ENCODE peak calls at places on chromosomes 13 and 19, in nine cellular contexts. U is tibial artery, S is stomach, H is spleen, B is IMR-90, D is AG09309, L is prostate gland, X is brain microvascular endothelial cell, V is fibroblast of mammary gland. A is an unnamed sample.
A peak's percentile ranks its signal among the peaks of the same experiment; 100 is the strongest.

GRCh38 chr19:3986260-3987041 is 1.2 kb upstream of the EEF2 start:
- DNase-seq in D (peak; percentile 38), L (no peak), U (peak; percentile 56), X (peak; percentile 68), B (peak; percentile 73), V (peak; percentile 81), H (no peak), S (peak; percentile 57), A (peak; percentile 88)

GRCh38 chr13:73335226-73335625 is 276.4 kb downstream of the KLF5 start:
- DNase-seq in D (peak; percentile 59), V (peak; percentile 87), L (no peak), X (peak; percentile 25), U (no peak), H (no peak), S (no peak), B (peak; percentile 65), A (peak; percentile 83)

GRCh38 chr13:33323766-33324525 is 38.4 kb upstream of the STARD13 start:
- DNase-seq in L (no peak), V (peak; percentile 45), U (no peak), B (peak; percentile 63), D (no peak), X (peak; percentile 11), H (no peak), S (no peak), A (peak; percentile 60)

GRCh38 chr19:3984584-3984907 is 717 bp downstream of the EEF2 start:
- DNase-seq in X (no peak), V (no peak), D (no peak), H (no peak), B (no peak), L (no peak), U (no peak), S (no peak), A (no peak)

GRCh38 chr19:58561373-58562125 is 3.1 kb upstream of the UBE2M start:
- DNase-seq in V (no peak), H (peak; percentile 78), X (no peak), S (no peak), U (no peak), L (no peak), B (no peak), D (no peak), A (no peak)

GRCh38 chr13:94483970-94484369 is 4.5 kb upstream of the DCT start:
- DNase-seq in V (peak; percentile 4), L (no peak), H (no peak), U (no peak), D (no peak), S (no peak), B (peak; percentile 17), X (no peak), A (peak; percentile 1)

GRCh38 chr13:79621449-79621848 is 140.5 kb downstream of the NDFIP2 start:
- DNase-seq in S (no peak), U (no peak), B (no peak), H (no peak), D (no peak), L (no peak), X (no peak), V (no peak), A (no peak)

GRCh38 chr19:49553451-49554271 is 25.9 kb downstream of the RCN3 start:
- DNase-seq in D (peak; percentile 52), U (no peak), S (peak; percentile 77), L (no peak), B (peak; percentile 69), X (peak; percentile 72), H (no peak), V (peak; percentile 86), A (peak; percentile 90)

GRCh38 chr13:105116966-105117365 is 1418.5 kb downstream of the EFNB2 start:
- DNase-seq in V (no peak), B (no peak), D (no peak), L (no peak), S (no peak), X (no peak), H (no peak), U (no peak), A (no peak)

GRCh38 chr13:50539791-50540530 is 303.5 kb downstream of the DLEU7 start:
- DNase-seq in S (no peak), H (no peak), U (no peak), B (no peak), V (no peak), X (no peak), D (no peak), L (no peak), A (no peak)

GRCh38 chr13:104011505-104012270 is 945.5 kb upstream of the SLC10A2 start:
- DNase-seq in B (no peak), D (no peak), S (peak; percentile 31), V (no peak), H (no peak), X (no peak), U (no peak), L (peak; percentile 43), A (peak; percentile 7)

GRCh38 chr13:26377038-26377437 is 123.1 kb downstream of the CDK8 start:
- DNase-seq in B (peak; percentile 3), D (no peak), S (no peak), X (peak; percentile 3), V (peak; percentile 28), H (no peak), L (no peak), U (no peak), A (peak; percentile 50)

GRCh38 chr19:17049711-17050280 is 23.2 kb upstream of the CPAMD8 start:
- DNase-seq in V (peak; percentile 71), X (peak; percentile 52), L (peak; percentile 71), D (peak; percentile 13), U (no peak), S (no peak), B (peak; percentile 73), H (no peak), A (peak; percentile 54)

GRCh38 chr13:63517376-63517775 is 2101.7 kb upstream of the PCDH20 start:
- DNase-seq in H (no peak), V (peak; percentile 85), B (peak; percentile 82), D (peak; percentile 29), L (no peak), X (no peak), U (no peak), S (no peak), A (peak; percentile 1)

GRCh38 chr13:50220938-50221337 is 205.7 kb downstream of the KCNRG start:
- DNase-seq in V (peak; percentile 68), X (no peak), B (no peak), S (no peak), H (no peak), L (no peak), D (no peak), U (no peak), A (peak; percentile 42)

DNA sequence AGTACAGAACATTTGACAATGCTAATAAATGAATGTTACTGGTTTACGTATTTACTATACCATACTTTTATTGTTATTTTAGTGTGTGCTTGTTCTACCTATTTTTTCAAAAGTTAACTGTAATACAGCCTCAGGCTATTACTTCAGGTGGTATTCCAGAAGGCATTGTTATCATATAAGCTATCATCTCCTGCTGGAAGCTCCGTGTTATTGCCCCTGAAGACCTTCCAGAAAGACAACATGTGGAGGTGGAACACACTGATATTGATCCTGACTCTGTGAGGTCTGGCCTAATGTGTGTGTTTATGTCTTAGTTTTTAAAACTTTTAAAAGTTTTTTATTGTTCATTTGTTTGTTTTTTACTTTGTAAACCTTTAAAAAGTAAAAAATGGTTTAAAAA is 509.8 kb upstream of the SPRY2 start:
- DNase-seq in L (no peak), B (no peak), V (no peak), X (no peak), H (no peak), S (no peak), D (no peak), U (no peak), A (no peak)
- TF ChIP-seq CTCF in L (no peak), B (no peak), V (no peak), X (no peak), H (no peak), S (no peak), D (no peak), U (no peak), A (no peak)

DNA sequence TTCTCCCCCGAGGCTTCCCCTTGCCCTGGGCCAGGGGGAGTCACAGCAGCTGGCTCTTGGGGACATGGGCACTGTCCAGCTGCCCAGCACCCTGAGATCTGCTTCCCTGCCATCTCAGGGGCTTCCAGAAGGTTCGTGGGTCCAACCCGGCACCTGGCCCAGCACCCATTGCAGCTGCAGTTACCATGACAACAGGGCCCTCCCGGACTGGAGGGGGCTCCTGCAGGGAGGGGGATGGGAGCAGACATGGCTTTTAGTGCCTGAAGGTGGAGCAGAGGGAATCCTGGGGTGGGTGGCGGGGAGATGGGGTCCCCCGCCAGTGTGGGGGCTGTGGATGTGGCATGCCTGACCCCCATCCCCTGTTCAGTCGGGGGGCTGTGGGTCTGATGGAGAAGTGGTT is 14.7 kb downstream of the PIN1 start:
- DNase-seq in X (no peak), L (no peak), H (no peak), U (no peak), B (no peak), V (no peak), S (no peak), D (no peak), A (no peak)
- H3K4me3 ChIP-seq in X (no peak overlapping the region), L (no peak overlapping the region), H (no peak overlapping the region), U (no peak overlapping the region), B (no peak overlapping the region), V (no peak overlapping the region), S (no peak overlapping the region), D (no peak overlapping the region), A (no peak overlapping the region)

GRCh38 chr13:85363504-85363903 is 435.7 kb downstream of the SLITRK6 start:
- DNase-seq in B (no peak), L (no peak), U (no peak), V (no peak), D (no peak), H (no peak), S (no peak), X (no peak), A (no peak)
- TF ChIP-seq CTCF in B (no peak), L (no peak), U (no peak), V (no peak), D (no peak), H (no peak), S (no peak), X (no peak), A (no peak)

GRCh38 chr19:32891609-32892008 is 22.0 kb upstream of the SLC7A9 start:
- DNase-seq in S (no peak), B (no peak), H (no peak), D (no peak), X (no peak), V (no peak), L (no peak), U (no peak), A (no peak)

GRCh38 chr19:32890326-32890725 is 20.8 kb upstream of the SLC7A9 start:
- DNase-seq in V (no peak), U (no peak), D (no peak), B (no peak), X (no peak), L (no peak), S (no peak), H (no peak), A (no peak)

GRCh38 chr19:32889137-32889934 is 19.8 kb upstream of the SLC7A9 start:
- DNase-seq in D (no peak), X (no peak), V (no peak), S (no peak), H (no peak), U (no peak), B (no peak), L (no peak), A (no peak)

GRCh38 chr19:32887572-32887971 is 18.0 kb upstream of the SLC7A9 start:
- DNase-seq in L (no peak), X (no peak), B (no peak), D (no peak), U (no peak), H (no peak), V (no peak), S (no peak), A (no peak)

DNA sequence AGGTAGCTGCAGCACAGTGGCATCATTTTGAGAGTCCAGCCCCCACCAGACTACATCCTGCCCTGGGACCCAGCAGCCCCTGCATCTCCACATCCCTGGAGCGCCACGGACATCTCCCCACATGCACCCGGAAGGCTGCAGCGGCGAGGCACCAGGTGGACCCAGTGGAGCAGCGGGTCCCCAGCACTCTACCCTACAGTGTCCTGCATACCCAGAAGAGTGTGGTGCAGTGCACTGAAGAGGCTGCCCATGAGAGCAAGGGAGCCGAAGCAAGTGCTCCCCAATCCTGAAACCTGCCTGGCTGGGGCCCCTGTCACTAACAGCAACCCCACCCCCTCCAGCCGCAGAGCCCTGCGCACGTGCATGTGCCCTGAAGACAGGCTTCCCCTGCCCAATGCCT is 21.3 kb upstream of the SLC7A9 start:
- DNase-seq in X (no peak), S (no peak), B (no peak), V (no peak), L (no peak), D (no peak), U (no peak), H (no peak), A (no peak)
- H3K4me3 ChIP-seq in X (no peak overlapping the region), S (no peak overlapping the region), B (no peak overlapping the region), V (no peak overlapping the region), L (no peak overlapping the region), D (no peak overlapping the region), U (no peak overlapping the region), H (no peak overlapping the region), A (no peak overlapping the region)